ENCODE peak calls at places on chromosomes 2 and 18, in nine cellular contexts. W, D, T, Y, Q, V, J, N and I are unnamed samples. For H3K4me1, the result is how much of the 10 kb centered on the place peaks cover.

GRCh38 chr2:45382744-45383143 is 228.3 kb downstream of the SRBD1 start:
- DNase-seq in W (no peak), D (no peak), T (peak), Y (no peak), Q (no peak), V (peak), J (no peak), N (no peak), I (no peak)

GRCh38 chr2:224122542-224122941 is 83.5 kb upstream of the SERPINE2 start:
- DNase-seq in W (no peak), D (no peak), T (no peak), Y (no peak), Q (no peak), V (peak), J (no peak), N (no peak), I (no peak)

GRCh38 chr2:23624378-23624777 is 239.4 kb downstream of the KLHL29 start:
- DNase-seq in W (peak), D (no peak), T (no peak), Y (no peak), Q (no peak), V (no peak), J (no peak), N (peak), I (no peak)

GRCh38 chr2:160380000-160380570 is 113.5 kb downstream of the RBMS1 start:
- DNase-seq in W (no peak), D (no peak), T (no peak), Y (no peak), Q (no peak), V (peak), J (no peak), N (no peak), I (no peak)

GRCh38 chr18:79732721-79733025 is 53.1 kb downstream of the CTDP1 start:
- DNase-seq in W (no peak), D (no peak), T (no peak), Y (no peak), Q (no peak), V (no peak), J (no peak), N (no peak), I (no peak)

GRCh38 chr2:26631815-26632214 is 9.4 kb downstream of the CIB4 start:
- DNase-seq in W (no peak), D (no peak), T (no peak), Y (no peak), Q (no peak), V (no peak), J (no peak), N (no peak), I (no peak)

GRCh38 chr2:158300394-158300793 is 156.2 kb downstream of the CCDC148 start:
- DNase-seq in W (no peak), D (no peak), T (no peak), Y (no peak), Q (no peak), V (no peak), J (no peak), N (no peak), I (no peak)

GRCh38 chr2:68693947-68694346 is 40.7 kb upstream of the ARHGAP25 start:
- DNase-seq in W (no peak), D (no peak), T (no peak), Y (no peak), Q (no peak), V (no peak), J (no peak), N (no peak), I (no peak)

GRCh38 chr2:128026422-128027277 is 1.2 kb downstream of the SAP130 start:
- DNase-seq in W (peak), D (peak), T (peak), Y (no peak), Q (no peak), V (peak), J (no peak), N (no peak), I (peak)

GRCh38 chr2:198054299-198054698 is 249.9 kb downstream of the PLCL1 start:
- DNase-seq in W (peak), D (peak), T (peak), Y (no peak), Q (no peak), V (peak), J (peak), N (peak), I (peak)

GRCh38 chr2:230503798-230504197 is 87.8 kb downstream of the SP100 start:
- DNase-seq in W (no peak), D (no peak), T (no peak), Y (no peak), Q (no peak), V (no peak), J (no peak), N (no peak), I (no peak)

GRCh38 chr2:45339253-45339652 is 271.8 kb downstream of the SRBD1 start:
- DNase-seq in W (no peak), D (no peak), T (no peak), Y (no peak), Q (no peak), V (no peak), J (no peak), N (no peak), I (no peak)

GRCh38 chr2:46878886-46879285 is 36.7 kb downstream of the MCFD2 start:
- DNase-seq in W (peak), D (no peak), T (peak), Y (no peak), Q (no peak), V (no peak), J (peak), N (no peak), I (no peak)

GRCh38 chr2:3805120-3805519 is 101.7 kb downstream of the DCDC2C start:
- DNase-seq in W (peak), D (peak), T (no peak), Y (no peak), Q (no peak), V (peak), J (peak), N (peak), I (no peak)

GRCh38 chr18:26429535-26429934 is 118.8 kb downstream of the KCTD1 start:
- DNase-seq in W (peak), D (peak), T (peak), Y (peak), Q (no peak), V (peak), J (peak), N (peak), I (no peak)

GRCh38 chr2:113240150-113240914 is 38.4 kb downstream of the PAX8 start:
- DNase-seq in W (no peak), D (peak), T (peak), Y (peak), Q (peak), V (peak), J (peak), N (peak), I (no peak)

GRCh38 chr18:74689251-74689650 is 91.6 kb downstream of the ZNF407 start:
- DNase-seq in W (no peak), D (no peak), T (peak), Y (no peak), Q (no peak), V (peak), J (no peak), N (no peak), I (no peak)

GRCh38 chr2:10079192-10079930 is 850 bp downstream of the CYS1 start:
- DNase-seq in W (peak), D (peak), T (peak), Y (no peak), Q (no peak), V (peak), J (peak), N (peak), I (no peak)

GRCh38 chr2:31428001-31428418 is 13.5 kb upstream of the XDH start:
- DNase-seq in W (peak), D (no peak), T (no peak), Y (no peak), Q (no peak), V (peak), J (no peak), N (no peak), I (peak)

GRCh38 chr2:68837164-68837860 is 33.9 kb downstream of the BMP10 start:
- DNase-seq in W (peak), D (peak), T (peak), Y (no peak), Q (no peak), V (peak), J (peak), N (peak), I (peak)

GRCh38 chr2:149049142-149049541 is 10.6 kb downstream of the LYPD6B start:
- DNase-seq in W (no peak), D (no peak), T (no peak), Y (no peak), Q (no peak), V (peak), J (no peak), N (no peak), I (no peak)

GRCh38 chr2:161146209-161146775 is 13.9 kb upstream of the TANK start:
- DNase-seq in W (no peak), D (no peak), T (no peak), Y (no peak), Q (no peak), V (no peak), J (no peak), N (no peak), I (no peak)

GRCh38 chr2:25367296-25367695 is 25.6 kb upstream of the DNMT3A start:
- DNase-seq in W (no peak), D (no peak), T (no peak), Y (no peak), Q (no peak), V (no peak), J (no peak), N (no peak), I (no peak)

GRCh38 chr2:74005786-74006185 is 21.1 kb downstream of the TET3 start:
- DNase-seq in W (no peak), D (no peak), T (no peak), Y (peak), Q (no peak), V (peak), J (no peak), N (no peak), I (no peak)

GRCh38 chr2:54341656-54342055 is 85.6 kb upstream of the TSPYL6 start:
- DNase-seq in W (peak), D (no peak), T (no peak), Y (no peak), Q (no peak), V (peak), J (no peak), N (no peak), I (no peak)

GRCh38 chr2:190069936-190070696 is 7.6 kb upstream of the MSTN start:
- DNase-seq in W (peak), D (peak), T (peak), Y (peak), Q (no peak), V (peak), J (peak), N (peak), I (peak)

DNA sequence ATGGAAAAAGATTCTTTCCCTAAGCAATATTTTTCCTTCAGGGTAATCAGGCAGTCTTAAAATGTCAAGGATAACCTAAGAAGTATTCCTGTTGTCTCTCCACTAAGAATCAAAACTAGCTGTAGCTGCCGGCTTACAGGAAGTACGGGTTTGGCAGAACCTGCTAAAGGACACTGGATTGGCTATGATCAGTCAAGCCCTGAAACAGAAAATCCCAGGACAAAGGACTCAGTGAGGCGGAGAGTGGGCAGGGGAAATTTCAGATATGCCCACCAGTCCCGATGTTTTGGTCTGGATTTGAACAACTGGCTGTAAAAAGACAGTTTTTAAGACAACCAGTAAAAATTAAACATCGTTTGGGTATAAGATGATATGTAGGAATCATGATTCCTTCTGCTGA is 155.7 kb downstream of the HDAC4 start:
- DNase-seq in W (no peak), D (no peak), T (no peak), Y (no peak), Q (no peak), V (no peak), J (peak), N (no peak), I (no peak)
- H3K4me1 ChIP-seq in W (under half), D (under half), T (under half), Y (under half), Q (under half), V (under half), J (under half), N (under half), I (under half)

GRCh38 chr2:43132523-43133301 is 93.7 kb downstream of the ZFP36L2 start:
- DNase-seq in W (no peak), D (no peak), T (no peak), Y (no peak), Q (no peak), V (no peak), J (no peak), N (no peak), I (no peak)
- H3K4me3 ChIP-seq in W (no peak), D (no peak), T (no peak), Y (no peak), Q (no peak), V (no peak), J (no peak), N (no peak), I (peak)

GRCh38 chr2:37653093-37653492 is 18.3 kb downstream of the CDC42EP3 start:
- DNase-seq in W (no peak), D (no peak), T (no peak), Y (no peak), Q (no peak), V (no peak), J (no peak), N (no peak), I (no peak)

GRCh38 chr2:37648316-37649011 is 23.0 kb downstream of the CDC42EP3 start:
- DNase-seq in W (no peak), D (no peak), T (no peak), Y (peak), Q (peak), V (peak), J (peak), N (no peak), I (peak)

GRCh38 chr2:37652199-37652640 is 19.2 kb downstream of the CDC42EP3 start:
- DNase-seq in W (no peak), D (no peak), T (peak), Y (no peak), Q (no peak), V (peak), J (no peak), N (peak), I (no peak)

GRCh38 chr2:37649518-37649917 is 21.9 kb downstream of the CDC42EP3 start:
- DNase-seq in W (no peak), D (no peak), T (no peak), Y (no peak), Q (no peak), V (no peak), J (no peak), N (no peak), I (no peak)

DNA sequence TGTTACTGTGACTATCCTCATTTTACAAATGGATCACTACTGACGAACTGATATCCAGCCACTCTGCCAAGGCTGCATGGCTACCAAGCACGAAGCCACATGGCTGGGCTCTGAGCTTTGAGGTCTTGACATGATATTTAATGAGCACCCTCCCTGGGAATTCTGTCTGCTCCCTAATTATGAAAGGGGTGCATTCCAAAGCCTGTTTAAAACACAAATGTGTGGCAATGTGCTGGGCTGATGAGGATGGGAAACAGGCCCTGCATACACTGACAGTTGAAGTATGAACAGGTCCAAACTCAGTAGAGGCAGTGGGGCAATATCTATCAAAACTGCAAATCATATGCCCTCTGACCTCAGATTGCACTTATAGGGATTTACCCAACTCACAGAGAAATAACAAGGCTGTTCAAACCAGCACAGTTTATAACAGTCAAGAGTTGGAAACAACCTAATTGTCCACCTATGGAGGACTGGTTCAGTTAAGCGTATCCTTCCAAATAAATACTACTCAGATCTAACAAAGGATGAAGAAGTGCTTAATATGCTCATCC is 20.8 kb downstream of the CDC42EP3 start:
- DNase-seq in W (no peak), D (no peak), T (no peak), Y (no peak), Q (no peak), V (no peak), J (no peak), N (no peak), I (no peak)
- H3K4me1 ChIP-seq in W (under half), D (under half), T (under half), Y (under half), Q (under half), V (half or more), J (under half), N (half or more), I (half or more)

GRCh38 chr18:55301196-55301540 is 286.8 kb downstream of the TCF4 start:
- DNase-seq in W (no peak), D (no peak), T (peak), Y (no peak), Q (no peak), V (peak), J (no peak), N (no peak), I (no peak)
- H3K4me3 ChIP-seq in W (peak), D (peak), T (peak), Y (no peak), Q (peak), V (peak), J (no peak), N (no peak), I (no peak)

GRCh38 chr2:152441961-152442360 is 107.0 kb downstream of the FMNL2 start:
- DNase-seq in W (peak), D (no peak), T (no peak), Y (no peak), Q (no peak), V (no peak), J (no peak), N (no peak), I (no peak)
- H3K4me1 ChIP-seq in W (under half), D (under half), T (under half), Y (under half), Q (under half), V (under half), J (under half), N (under half), I (under half)

GRCh38 chr18:40824291-40824690 is 1130.7 kb upstream of the PIK3C3 start:
- DNase-seq in W (no peak), D (no peak), T (no peak), Y (no peak), Q (no peak), V (no peak), J (no peak), N (no peak), I (no peak)
- H3K4me3 ChIP-seq in W (no peak), D (no peak), T (no peak), Y (no peak), Q (no peak), V (no peak), J (no peak), N (no peak), I (no peak)

GRCh38 chr2:234566622-234567021 is 69.7 kb upstream of the ARL4C start:
- DNase-seq in W (no peak), D (no peak), T (no peak), Y (no peak), Q (no peak), V (no peak), J (no peak), N (no peak), I (no peak)

GRCh38 chr2:234570476-234570875 is 73.6 kb upstream of the ARL4C start:
- DNase-seq in W (no peak), D (no peak), T (no peak), Y (no peak), Q (no peak), V (no peak), J (no peak), N (no peak), I (no peak)

GRCh38 chr2:234577191-234577590 is 80.3 kb upstream of the ARL4C start:
- DNase-seq in W (no peak), D (no peak), T (no peak), Y (no peak), Q (no peak), V (no peak), J (no peak), N (no peak), I (no peak)

GRCh38 chr2:234569776-234570430 is 73.0 kb upstream of the ARL4C start:
- DNase-seq in W (no peak), D (no peak), T (no peak), Y (no peak), Q (no peak), V (no peak), J (no peak), N (no peak), I (no peak)

DNA sequence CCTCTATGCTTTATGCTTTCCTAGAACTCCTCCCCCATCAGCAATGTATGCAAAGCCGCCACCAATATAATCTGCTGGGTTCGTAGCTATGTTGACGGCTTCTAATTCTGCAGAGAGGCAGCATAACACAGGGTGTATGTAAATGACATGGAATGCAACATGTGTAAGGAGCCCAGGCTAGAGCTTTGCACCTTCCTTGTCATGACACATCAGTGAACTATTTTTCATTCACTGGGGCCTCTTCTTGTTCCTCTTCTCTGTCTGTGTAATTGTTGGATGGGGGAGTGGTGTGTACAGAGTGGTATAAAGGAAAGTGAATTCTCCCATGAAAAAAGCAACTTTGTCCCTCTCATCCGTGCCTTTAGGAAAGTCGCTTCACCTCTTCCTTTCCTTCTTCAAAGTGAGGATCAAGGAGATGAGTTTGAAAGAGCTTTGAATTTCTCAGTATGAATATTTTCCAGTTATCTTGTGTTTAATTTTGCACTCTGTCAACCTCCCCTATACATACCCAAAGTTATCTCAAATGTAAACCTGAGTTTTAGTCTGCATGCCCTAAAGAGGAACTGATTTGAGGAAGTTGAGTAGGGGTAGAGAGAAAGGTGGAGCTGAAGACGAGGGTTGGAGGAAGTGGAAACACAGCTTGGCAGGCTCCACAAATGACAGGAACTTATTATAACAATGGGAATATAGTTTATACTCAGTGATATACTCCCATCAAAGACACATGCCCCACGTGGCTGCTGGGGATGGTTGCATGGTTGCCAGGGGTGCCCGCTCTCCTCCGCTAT is 74.9 kb upstream of the ARL4C start:
- DNase-seq in W (no peak), D (peak), T (no peak), Y (no peak), Q (no peak), V (no peak), J (no peak), N (no peak), I (no peak)
- H3K4me1 ChIP-seq in W (under half), D (under half), T (under half), Y (under half), Q (under half), V (under half), J (under half), N (under half), I (under half)

GRCh38 chr2:180478883-180479282 is 471.8 kb upstream of the CWC22 start:
- DNase-seq in W (no peak), D (no peak), T (no peak), Y (no peak), Q (no peak), V (no peak), J (no peak), N (no peak), I (no peak)
- H3K4me3 ChIP-seq in W (no peak), D (no peak), T (no peak), Y (no peak), Q (no peak), V (no peak), J (no peak), N (no peak), I (no peak)